ENCODE peak calls at places on chromosomes 11 and 22, in seven cellular contexts. V, P, H, D, R, X and F are unnamed samples.

GRCh38 chr11:17475666-17476316 is 854 bp downstream of the ABCC8 start:
- DNase-seq in V (peak; percentile 25), P (no peak), H (peak; percentile 41), D (no peak), R (no peak), X (no peak), F (no peak)

GRCh38 chr11:8814209-8814922 is 96.6 kb upstream of the AKIP1 start:
- DNase-seq in V (no peak), P (no peak), H (no peak), D (peak; percentile 63), R (no peak), X (peak; percentile 9), F (no peak)

GRCh38 chr11:15223318-15223717 is 108.6 kb downstream of the INSC start:
- DNase-seq in V (no peak), P (no peak), H (no peak), D (peak; percentile 17), R (no peak), X (no peak), F (no peak)

GRCh38 chr11:11622772-11623531 is 1.1 kb upstream of the GALNT18 start:
- DNase-seq in V (peak; percentile 73), P (no peak), H (no peak), D (no peak), R (no peak), X (no peak), F (no peak)

GRCh38 chr11:10386861-10387208 is 68.2 kb upstream of the AMPD3 start:
- DNase-seq in V (no peak), P (no peak), H (no peak), D (no peak), R (no peak), X (no peak), F (no peak)

GRCh38 chr11:46593550-46594382 is at the start of gene AMBRA1:
- DNase-seq in V (peak; percentile 76), P (peak; percentile 93), H (peak; percentile 90), D (peak; percentile 92), R (peak; percentile 81), X (peak; percentile 94), F (peak; percentile 68)

GRCh38 chr22:40281717-40282116 is 64.6 kb upstream of the ADSL start:
- DNase-seq in V (peak; percentile 66), P (no peak), H (no peak), D (no peak), R (no peak), X (no peak), F (no peak)

GRCh38 chr11:58513747-58514367 is 6.0 kb upstream of the OR5B21 start:
- DNase-seq in V (peak; percentile 20), P (peak; percentile 13), H (peak; percentile 64), D (peak; percentile 52), R (peak; percentile 52), X (peak; percentile 41), F (no peak)

GRCh38 chr11:47347134-47347533 is 5.4 kb downstream of the MYBPC3 start:
- DNase-seq in V (no peak), P (no peak), H (no peak), D (no peak), R (no peak), X (no peak), F (no peak)

GRCh38 chr11:103297900-103298299 is 188.7 kb downstream of the DYNC2H1 start:
- DNase-seq in V (no peak), P (no peak), H (no peak), D (no peak), R (no peak), X (no peak), F (no peak)

GRCh38 chr11:62145261-62145871 is 21.6 kb downstream of the INCENP start:
- DNase-seq in V (no peak), P (no peak), H (peak; percentile 5), D (no peak), R (no peak), X (no peak), F (no peak)

GRCh38 chr11:61972796-61973602 is 5.6 kb upstream of the FTH1 start:
- DNase-seq in V (no peak), P (peak; percentile 43), H (no peak), D (no peak), R (no peak), X (no peak), F (no peak)

GRCh38 chr22:30266445-30267381 is at the start of gene OSM:
- DNase-seq in V (no peak), P (peak; percentile 88), H (no peak), D (no peak), R (no peak), X (peak; percentile 68), F (peak; percentile 49)

GRCh38 chr11:65791719-65792213 is 4.9 kb downstream of the OVOL1 start:
- DNase-seq in V (no peak), P (peak; percentile 28), H (no peak), D (peak; percentile 64), R (no peak), X (peak; percentile 84), F (no peak)

GRCh38 chr11:75868990-75869389 is 54.0 kb downstream of the UVRAG start:
- DNase-seq in V (no peak), P (no peak), H (no peak), D (no peak), R (no peak), X (no peak), F (no peak)

GRCh38 chr11:6628526-6628925 is 9.3 kb upstream of the TPP1 start:
- DNase-seq in V (no peak), P (no peak), H (no peak), D (no peak), R (no peak), X (no peak), F (no peak)

GRCh38 chr22:42381152-42381551 is 51.1 kb downstream of the NFAM1 start:
- DNase-seq in V (no peak), P (no peak), H (no peak), D (no peak), R (no peak), X (no peak), F (no peak)

GRCh38 chr11:59208956-59209355 is 3.8 kb downstream of the MPEG1 start:
- DNase-seq in V (no peak), P (no peak), H (no peak), D (no peak), R (no peak), X (no peak), F (no peak)

GRCh38 chr11:1948389-1948788 is 1.3 kb downstream of the MRPL23 start:
- DNase-seq in V (no peak), P (no peak), H (no peak), D (no peak), R (no peak), X (no peak), F (no peak)

GRCh38 chr11:48122656-48123055 is 94.0 kb upstream of the OR4B1 start:
- DNase-seq in V (no peak), P (no peak), H (no peak), D (no peak), R (no peak), X (no peak), F (no peak)

GRCh38 chr11:88402192-88402715 is 64.7 kb upstream of the CTSC start:
- DNase-seq in V (no peak), P (no peak), H (no peak), D (no peak), R (peak; percentile 82), X (no peak), F (no peak)

GRCh38 chr11:68998390-68998911 is 14.6 kb downstream of the MRGPRF start:
- DNase-seq in V (peak; percentile 86), P (no peak), H (peak; percentile 8), D (peak; percentile 56), R (no peak), X (no peak), F (no peak)

GRCh38 chr11:14073821-14074529 is 111.5 kb downstream of the SPON1 start:
- DNase-seq in V (no peak), P (no peak), H (no peak), D (no peak), R (no peak), X (no peak), F (no peak)

GRCh38 chr11:58567889-58568512 is 7.7 kb downstream of the LPXN start:
- DNase-seq in V (peak; percentile 16), P (peak; percentile 55), H (peak; percentile 69), D (peak; percentile 49), R (no peak), X (peak; percentile 82), F (peak; percentile 72)

GRCh38 chr11:66159585-66159984 is 89.5 kb downstream of the PACS1 start:
- DNase-seq in V (peak; percentile 13), P (no peak), H (no peak), D (no peak), R (no peak), X (no peak), F (no peak)

GRCh38 chr11:93895106-93895862 is 44.9 kb upstream of the VSTM5 start:
- DNase-seq in V (peak; percentile 66), P (no peak), H (peak; percentile 20), D (peak; percentile 62), R (peak; percentile 69), X (peak; percentile 35), F (no peak)

GRCh38 chr11:69155302-69156198 is at the start of gene SMIM38:
- DNase-seq in V (no peak), P (no peak), H (no peak), D (no peak), R (no peak), X (no peak), F (no peak)

GRCh38 chr11:106156290-106156937 is 79.0 kb downstream of the AASDHPPT start:
- DNase-seq in V (peak; percentile 5), P (peak; percentile 25), H (no peak), D (peak; percentile 43), R (peak; percentile 70), X (peak; percentile 16), F (no peak)

GRCh38 chr22:25922141-25922540 is 180.2 kb downstream of the MYO18B start:
- DNase-seq in V (no peak), P (no peak), H (no peak), D (no peak), R (no peak), X (no peak), F (no peak)

GRCh38 chr11:45300715-45301114 is 14.6 kb upstream of the SYT13 start:
- DNase-seq in V (no peak), P (no peak), H (no peak), D (no peak), R (no peak), X (no peak), F (no peak)

GRCh38 chr11:34963351-34963750 is 46.9 kb downstream of the PDHX start:
- DNase-seq in V (no peak), P (no peak), H (no peak), D (no peak), R (no peak), X (no peak), F (no peak)

GRCh38 chr22:19127329-19128008 is 3.6 kb upstream of the TSSK2 start:
- DNase-seq in V (peak; percentile 71), P (no peak), H (no peak), D (no peak), R (no peak), X (no peak), F (no peak)

GRCh38 chr11:26993965-26994446 is at the start of gene FIBIN:
- DNase-seq in V (no peak), P (no peak), H (peak; percentile 55), D (no peak), R (no peak), X (no peak), F (no peak)

GRCh38 chr22:43923631-43924548 is at the start of gene PNPLA3:
- DNase-seq in V (peak; percentile 89), P (peak; percentile 56), H (peak; percentile 98), D (peak; percentile 70), R (peak; percentile 50), X (no peak), F (peak; percentile 55)

GRCh38 chr11:45145083-45145420 is 1.4 kb upstream of the PRDM11 start:
- DNase-seq in V (no peak), P (no peak), H (no peak), D (no peak), R (no peak), X (no peak), F (no peak)

GRCh38 chr22:50251472-50252054 is 498 bp upstream of the HDAC10 start:
- DNase-seq in V (no peak), P (no peak), H (no peak), D (no peak), R (no peak), X (no peak), F (no peak)

GRCh38 chr22:22663861-22664800 is 19.7 kb downstream of the GGTLC2 start:
- DNase-seq in V (no peak), P (no peak), H (no peak), D (no peak), R (no peak), X (no peak), F (no peak)